ENCODE peak calls at places on chromosomes 12 and 14, in six cellular contexts. P is GM23338, E is ovary, Y is kidney epithelial cell, Z is AG10803, G is colonic mucosa. F is an unnamed sample.
A peak's percentile ranks its signal among the peaks of the same experiment; 100 is the strongest.

GRCh38 chr12:121830588-121831265 is 26.9 kb downstream of the SETD1B start:
- DNase-seq in P (no peak), E (no peak), Y (no peak), Z (no peak), G (no peak), F (no peak)

GRCh38 chr12:50533971-50534370 is 29.2 kb downstream of the DIP2B start:
- DNase-seq in P (no peak), E (no peak), Y (no peak), Z (peak; percentile 63), G (no peak), F (no peak)

GRCh38 chr14:25887251-25887908 is 710.5 kb downstream of the NOVA1 start:
- DNase-seq in P (no peak), E (no peak), Y (peak; percentile 28), Z (no peak), G (no peak), F (no peak)

GRCh38 chr12:72273851-72274284 is 1.7 kb downstream of the TRHDE start:
- DNase-seq in P (peak; percentile 36), E (peak; percentile 38), Y (no peak), Z (no peak), G (no peak), F (no peak)

GRCh38 chr12:52601671-52602070 is 408 bp upstream of the KRT72 start:
- DNase-seq in P (no peak), E (no peak), Y (no peak), Z (no peak), G (no peak), F (no peak)

GRCh38 chr12:120117961-120118709 is 1.6 kb upstream of the RAB35 start:
- DNase-seq in P (peak; percentile 89), E (no peak), Y (no peak), Z (peak; percentile 49), G (no peak), F (no peak)

GRCh38 chr12:62895351-62895750 is 39.6 kb downstream of the PPM1H start:
- DNase-seq in P (peak; percentile 24), E (no peak), Y (no peak), Z (no peak), G (no peak), F (no peak)

GRCh38 chr12:73383584-73384229 is 1111.5 kb downstream of the TRHDE start:
- DNase-seq in P (no peak), E (no peak), Y (no peak), Z (no peak), G (no peak), F (no peak)

GRCh38 chr12:75996907-75997447 is 34.6 kb downstream of the PHLDA1 start:
- DNase-seq in P (no peak), E (no peak), Y (no peak), Z (peak; percentile 59), G (no peak), F (no peak)

GRCh38 chr12:5498081-5498480 is 66.2 kb downstream of the NTF3 start:
- DNase-seq in P (no peak), E (no peak), Y (no peak), Z (peak; percentile 38), G (no peak), F (no peak)

GRCh38 chr14:56608682-56609081 is 29.1 kb downstream of the TMEM260 start:
- DNase-seq in P (no peak), E (no peak), Y (no peak), Z (peak; percentile 1), G (no peak), F (no peak)

GRCh38 chr14:52733824-52734223 is 3.9 kb downstream of the STYX start:
- DNase-seq in P (no peak), E (no peak), Y (no peak), Z (no peak), G (no peak), F (no peak)

GRCh38 chr12:94621662-94622359 is 28.5 kb downstream of the TMCC3 start:
- DNase-seq in P (no peak), E (no peak), Y (peak; percentile 88), Z (no peak), G (peak; percentile 51), F (no peak)

DNA sequence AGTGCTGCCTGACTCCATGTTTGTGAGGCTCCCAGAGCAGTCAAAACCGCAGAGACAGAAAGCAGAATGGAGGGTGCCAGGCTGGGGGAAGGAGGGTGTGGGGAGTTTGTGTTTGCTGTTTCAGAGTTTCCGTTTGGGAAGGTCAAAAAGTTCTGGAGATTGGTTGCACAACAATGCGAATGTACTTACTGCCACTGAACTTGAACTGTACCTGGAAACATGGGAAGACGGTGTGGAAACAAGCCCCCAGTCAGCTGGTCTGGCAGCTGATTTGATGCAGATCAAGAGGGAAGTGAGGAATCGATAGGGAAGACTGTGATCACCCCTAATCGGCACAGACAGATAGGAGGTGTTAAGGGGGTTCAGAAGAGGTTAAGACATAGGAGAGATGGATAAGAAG is 35.3 kb upstream of the INF2 start:
- DNase-seq in P (no peak), E (no peak), Y (no peak), Z (no peak), G (no peak), F (no peak)
- H3K4me3 ChIP-seq in P (no peak overlapping the region), E (no peak overlapping the region), Y (no peak overlapping the region), Z (no peak overlapping the region), G (no peak overlapping the region), F (no peak overlapping the region)

GRCh38 chr14:76844223-76844622 is 18.0 kb downstream of the LRRC74A start:
- DNase-seq in P (peak; percentile 61), E (peak; percentile 31), Y (no peak), Z (peak; percentile 12), G (no peak), F (peak; percentile 14)

GRCh38 chr14:76846331-76847047 is 20.3 kb downstream of the LRRC74A start:
- DNase-seq in P (no peak), E (no peak), Y (no peak), Z (no peak), G (no peak), F (no peak)

DNA sequence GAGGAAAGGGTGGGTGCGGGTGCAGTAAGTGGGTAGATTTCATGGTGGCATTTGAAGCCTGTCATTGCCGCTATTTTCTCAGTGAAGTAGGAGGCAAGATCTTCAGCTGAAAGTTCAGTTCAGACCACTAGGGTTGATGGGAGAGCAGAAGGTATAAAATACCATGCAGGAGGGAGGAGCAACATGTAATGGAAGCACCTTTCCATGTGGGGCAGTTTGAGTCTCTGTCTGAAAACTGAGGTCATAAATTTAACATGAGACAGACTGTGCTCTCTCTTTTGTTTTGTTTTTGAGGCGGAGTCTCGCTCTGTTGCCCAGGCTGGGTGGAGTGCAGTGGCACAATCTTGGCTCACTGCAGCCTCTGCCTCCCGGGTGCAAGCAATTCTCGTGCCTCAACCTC is 22.7 kb downstream of the LRRC74A start:
- DNase-seq in P (peak; percentile 56), E (no peak), Y (no peak), Z (no peak), G (no peak), F (no peak)
- TF ChIP-seq CTCF in P (no peak), E (no peak), Y (no peak), Z (no peak), G (no peak), F (no peak)

GRCh38 chr14:90661881-90662280 is 154.3 kb downstream of the TTC7B start:
- DNase-seq in P (peak; percentile 45), E (no peak), Y (no peak), Z (no peak), G (no peak), F (no peak)

GRCh38 chr14:90656986-90657385 is 159.2 kb downstream of the TTC7B start:
- DNase-seq in P (no peak), E (no peak), Y (no peak), Z (no peak), G (no peak), F (no peak)

GRCh38 chr14:90660865-90661570 is 155.2 kb downstream of the TTC7B start:
- DNase-seq in P (peak; percentile 50), E (no peak), Y (no peak), Z (no peak), G (peak; percentile 89), F (no peak)

GRCh38 chr14:90655829-90656228 is 160.4 kb downstream of the TTC7B start:
- DNase-seq in P (no peak), E (no peak), Y (no peak), Z (no peak), G (no peak), F (no peak)

GRCh38 chr14:90658541-90658967 is 157.7 kb downstream of the TTC7B start:
- DNase-seq in P (no peak), E (no peak), Y (no peak), Z (peak; percentile 33), G (no peak), F (no peak)
- H3K4me3 ChIP-seq in P (no peak overlapping the region), E (no peak overlapping the region), Y (no peak overlapping the region), Z (no peak overlapping the region), G (no peak overlapping the region), F (no peak overlapping the region)

DNA sequence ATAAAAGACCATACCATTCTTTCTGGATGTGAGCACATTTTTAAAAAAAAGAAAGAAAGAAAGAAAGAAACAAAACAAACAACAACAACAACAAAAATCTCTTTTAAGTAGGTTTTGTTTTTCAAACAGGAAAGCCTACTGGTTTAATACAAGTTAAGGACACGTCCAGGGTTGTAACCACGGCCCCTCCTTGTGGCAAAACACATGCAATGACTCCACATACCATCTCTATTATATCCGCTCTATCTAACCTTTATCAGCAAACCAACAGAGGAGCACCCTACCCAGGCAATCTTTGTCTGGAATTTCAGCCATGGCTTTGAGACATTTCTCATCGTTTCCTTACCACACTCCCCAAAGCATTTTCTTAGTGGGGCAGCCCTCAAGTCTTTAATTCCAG is 360.5 kb upstream of the TMPO start:
- DNase-seq in P (peak; percentile 78), E (no peak), Y (no peak), Z (no peak), G (no peak), F (no peak)
- TF ChIP-seq CTCF in P (peak; percentile 77), E (no peak), Y (peak; percentile 35), Z (no peak), G (no peak), F (no peak)

DNA sequence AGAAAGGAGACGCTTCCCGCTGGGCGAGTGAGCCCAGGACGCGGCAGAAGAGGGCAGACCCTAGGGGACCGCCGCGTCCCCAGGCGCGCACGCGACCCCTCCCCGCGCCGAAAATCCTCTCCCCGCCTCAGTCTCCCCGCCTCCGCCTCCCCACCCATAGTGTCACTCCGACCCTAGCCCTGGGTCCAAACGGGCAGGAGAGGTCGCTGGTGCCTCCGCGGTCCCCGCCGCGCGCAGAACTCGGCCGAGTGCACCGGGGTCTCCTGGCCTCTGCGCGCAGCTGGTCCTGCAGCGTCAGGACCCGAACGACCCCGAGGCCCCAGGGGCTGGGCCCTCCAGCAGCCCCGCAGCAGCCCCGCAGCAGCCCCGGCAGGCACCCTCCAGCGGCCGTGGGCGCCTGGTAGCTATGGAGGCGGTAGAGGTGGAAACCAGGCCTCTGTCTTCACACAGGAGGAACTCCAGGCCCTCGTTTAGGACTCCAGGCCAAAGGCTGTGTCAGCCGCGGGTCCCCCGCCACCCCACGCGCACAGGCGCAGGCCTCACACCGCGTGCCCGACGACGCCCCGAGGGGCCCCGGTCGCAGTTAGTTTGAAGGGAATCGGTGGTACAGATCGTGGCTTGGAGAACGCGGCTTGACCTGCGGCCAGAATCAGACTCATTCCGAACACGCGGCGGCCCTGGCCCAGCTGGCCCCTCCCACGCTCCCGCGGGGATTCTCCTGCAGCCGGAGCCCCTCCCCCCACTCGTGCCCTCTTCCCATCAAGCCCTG is 60.0 kb upstream of the EIF5 start:
- DNase-seq in P (peak; percentile 39), E (no peak), Y (no peak), Z (no peak), G (peak; percentile 16), F (no peak)
- H3K4me3 ChIP-seq in P (peak overlapping the region; percentile 58), E (peak overlapping the region; percentile 24), Y (no peak overlapping the region), Z (no peak overlapping the region), G (peak overlapping the region; percentile 33), F (no peak overlapping the region)

GRCh38 chr12:88578821-88579518 is 1.3 kb downstream of the KITLG start:
- DNase-seq in P (peak; percentile 77), E (no peak), Y (no peak), Z (no peak), G (peak; percentile 78), F (no peak)
- TF ChIP-seq CTCF in P (peak; percentile 39), E (no peak), Y (peak; percentile 31), Z (peak; percentile 70), G (peak; percentile 37), F (peak; percentile 31)

GRCh38 chr14:80940146-80940545 is 1.4 kb downstream of the CEP128 start:
- DNase-seq in P (no peak), E (no peak), Y (no peak), Z (no peak), G (no peak), F (no peak)
- H3K4me3 ChIP-seq in P (no peak overlapping the region), E (no peak overlapping the region), Y (no peak overlapping the region), Z (no peak overlapping the region), G (no peak overlapping the region), F (peak overlapping the region; percentile 78)

F was measured in HFF-Myc.